ENCODE peak calls at places on chromosome 2, in seven cellular contexts. One of them, this sample, is unnamed.

GRCh38 chr2:86249176-86249842 is 50.1 kb downstream of the MRPL35 start:
- DNase-seq in fibroblast of pulmonary artery: peak
- DNase-seq in A673: no peak
- DNase-seq in tibial artery: no peak
- DNase-seq in ovary: peak
- DNase-seq in prostate gland: no peak
- DNase-seq in BJ: peak
- DNase-seq in this sample: peak

GRCh38 chr2:120856421-120856862 is 120.8 kb downstream of the GLI2 start:
- DNase-seq in fibroblast of pulmonary artery: peak
- DNase-seq in A673: no peak
- DNase-seq in tibial artery: peak
- DNase-seq in ovary: no peak
- DNase-seq in prostate gland: no peak
- DNase-seq in BJ: no peak
- DNase-seq in this sample: no peak

GRCh38 chr2:37323770-37324535 is 680 bp downstream of the PRKD3 start:
- DNase-seq in fibroblast of pulmonary artery: peak
- DNase-seq in A673: peak
- DNase-seq in tibial artery: peak
- DNase-seq in ovary: no peak
- DNase-seq in prostate gland: peak
- DNase-seq in BJ: no peak
- DNase-seq in this sample: peak

GRCh38 chr2:28128281-28128950 is 237.9 kb downstream of the BABAM2 start:
- DNase-seq in fibroblast of pulmonary artery: no peak
- DNase-seq in A673: no peak
- DNase-seq in tibial artery: no peak
- DNase-seq in ovary: no peak
- DNase-seq in prostate gland: no peak
- DNase-seq in BJ: no peak
- DNase-seq in this sample: peak

GRCh38 chr2:220473611-220474010 is 846.2 kb downstream of the SLC4A3 start:
- DNase-seq in fibroblast of pulmonary artery: peak
- DNase-seq in A673: no peak
- DNase-seq in tibial artery: no peak
- DNase-seq in ovary: no peak
- DNase-seq in prostate gland: no peak
- DNase-seq in BJ: no peak
- DNase-seq in this sample: no peak

GRCh38 chr2:105291981-105292380 is 37.6 kb downstream of the TGFBRAP1 start:
- DNase-seq in fibroblast of pulmonary artery: no peak
- DNase-seq in A673: no peak
- DNase-seq in tibial artery: no peak
- DNase-seq in ovary: no peak
- DNase-seq in prostate gland: no peak
- DNase-seq in BJ: no peak
- DNase-seq in this sample: no peak

GRCh38 chr2:226114436-226114835 is 685.2 kb downstream of the IRS1 start:
- DNase-seq in fibroblast of pulmonary artery: peak
- DNase-seq in A673: no peak
- DNase-seq in tibial artery: no peak
- DNase-seq in ovary: no peak
- DNase-seq in prostate gland: no peak
- DNase-seq in BJ: no peak
- DNase-seq in this sample: no peak

GRCh38 chr2:192578780-192579179 is 384.0 kb upstream of the TMEFF2 start:
- DNase-seq in fibroblast of pulmonary artery: no peak
- DNase-seq in A673: no peak
- DNase-seq in tibial artery: no peak
- DNase-seq in ovary: no peak
- DNase-seq in prostate gland: no peak
- DNase-seq in BJ: no peak
- DNase-seq in this sample: peak

GRCh38 chr2:140457483-140457882 is 1673.3 kb downstream of the LRP1B start:
- DNase-seq in fibroblast of pulmonary artery: no peak
- DNase-seq in A673: peak
- DNase-seq in tibial artery: no peak
- DNase-seq in ovary: no peak
- DNase-seq in prostate gland: no peak
- DNase-seq in BJ: no peak
- DNase-seq in this sample: peak

GRCh38 chr2:3349211-3349693 is 28.4 kb downstream of the EIPR1 start:
- DNase-seq in fibroblast of pulmonary artery: peak
- DNase-seq in A673: peak
- DNase-seq in tibial artery: no peak
- DNase-seq in ovary: no peak
- DNase-seq in prostate gland: peak
- DNase-seq in BJ: no peak
- DNase-seq in this sample: peak
- H3K4me3 ChIP-seq in fibroblast of pulmonary artery: no peak
- H3K4me3 ChIP-seq in A673: no peak
- H3K4me3 ChIP-seq in tibial artery: no peak
- H3K4me3 ChIP-seq in ovary: no peak
- H3K4me3 ChIP-seq in prostate gland: peak
- H3K4me3 ChIP-seq in BJ: no peak
- H3K4me3 ChIP-seq in this sample: peak

DNA sequence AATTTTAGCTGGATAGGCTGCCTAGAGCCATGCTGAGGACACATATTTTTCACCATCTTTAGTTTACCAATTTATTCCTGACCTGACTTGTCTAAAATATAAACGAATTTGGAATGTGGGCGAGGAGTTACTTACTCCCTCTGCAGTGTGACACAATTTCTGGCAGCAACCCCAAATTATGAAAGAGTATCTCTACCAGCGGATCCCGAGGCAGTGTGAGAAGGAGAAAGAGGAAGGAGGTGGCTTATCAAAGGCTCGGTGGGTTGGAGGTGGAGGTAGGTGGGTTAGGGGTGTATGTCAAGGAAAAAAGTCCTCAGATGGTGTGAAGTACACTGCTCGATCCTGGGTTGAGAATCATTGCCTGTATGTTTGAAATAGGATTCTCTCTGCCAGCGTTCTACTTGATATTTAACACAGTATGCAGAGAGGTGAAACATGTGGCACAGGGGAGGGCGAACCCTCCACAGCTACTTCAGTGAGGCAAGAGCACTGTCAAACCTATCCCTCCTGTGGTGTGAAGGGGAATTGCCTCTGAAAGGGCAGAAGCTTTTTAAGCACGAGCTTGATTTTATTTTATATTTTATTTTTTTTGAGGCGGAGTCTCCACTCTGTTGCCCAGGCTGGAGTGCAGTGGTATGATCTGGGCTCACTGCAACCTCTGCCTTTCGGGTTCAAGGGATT is 76.0 kb downstream of the RFTN2 start:
- DNase-seq in fibroblast of pulmonary artery: peak
- DNase-seq in A673: peak
- DNase-seq in tibial artery: no peak
- DNase-seq in ovary: no peak
- DNase-seq in prostate gland: peak
- DNase-seq in BJ: no peak
- DNase-seq in this sample: peak
- TF ChIP-seq CTCF in fibroblast of pulmonary artery: peak
- TF ChIP-seq CTCF in A673: peak
- TF ChIP-seq CTCF in tibial artery: no peak
- TF ChIP-seq CTCF in ovary: no peak
- TF ChIP-seq CTCF in prostate gland: peak
- TF ChIP-seq CTCF in BJ: peak
- TF ChIP-seq CTCF in this sample: peak

DNA sequence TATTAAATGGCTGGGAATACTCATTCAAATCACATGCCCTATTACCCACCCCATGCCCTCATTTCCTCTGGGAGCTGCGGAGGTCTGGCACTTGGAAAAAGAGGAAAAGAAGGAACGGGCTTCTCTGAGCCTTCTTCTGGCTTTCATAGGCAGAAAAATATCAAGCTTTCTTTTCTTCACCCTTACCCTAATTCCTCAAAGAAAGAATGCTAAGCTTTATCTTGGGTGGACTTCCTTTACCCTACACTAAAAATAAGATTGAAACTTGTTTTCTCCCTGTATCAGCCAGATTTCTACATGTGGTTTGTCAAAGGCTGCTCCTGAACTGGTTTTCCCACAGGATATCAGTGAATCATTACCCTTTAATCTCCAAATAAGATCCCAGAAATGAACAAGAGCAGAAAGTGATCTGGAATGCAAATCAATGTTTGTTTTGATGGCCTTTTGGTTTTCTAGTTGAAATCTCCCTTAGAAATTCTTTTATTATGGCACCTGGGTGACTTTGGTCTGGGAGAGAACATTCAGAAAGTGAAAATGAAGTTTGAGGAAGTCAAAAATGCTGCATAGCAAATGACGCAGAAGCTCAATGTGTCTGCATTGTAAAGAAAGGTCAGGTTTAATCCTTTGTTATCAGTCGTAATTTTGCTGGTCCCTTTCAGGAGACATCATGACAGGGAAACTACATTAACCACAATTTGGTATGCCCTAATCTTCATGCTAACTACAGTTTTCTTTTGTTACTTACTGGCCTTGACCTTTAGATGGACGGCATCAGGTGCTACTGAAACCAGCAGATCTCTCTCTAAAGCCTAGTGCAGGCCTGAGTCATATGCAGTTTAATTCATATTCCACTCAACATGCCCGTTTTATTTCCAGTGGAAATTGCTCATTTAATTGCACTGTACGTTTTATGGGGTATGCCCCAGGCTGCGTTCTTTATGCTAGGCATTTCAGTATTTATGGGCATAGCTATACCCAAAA is 46.6 kb upstream of the HNRNPA3 start:
- DNase-seq in fibroblast of pulmonary artery: peak
- DNase-seq in A673: no peak
- DNase-seq in tibial artery: no peak
- DNase-seq in ovary: peak
- DNase-seq in prostate gland: no peak
- DNase-seq in BJ: no peak
- DNase-seq in this sample: peak
- H3K4me3 ChIP-seq in fibroblast of pulmonary artery: peak
- H3K4me3 ChIP-seq in A673: no peak
- H3K4me3 ChIP-seq in tibial artery: peak
- H3K4me3 ChIP-seq in ovary: peak
- H3K4me3 ChIP-seq in prostate gland: no peak
- H3K4me3 ChIP-seq in BJ: no peak
- H3K4me3 ChIP-seq in this sample: no peak

DNA sequence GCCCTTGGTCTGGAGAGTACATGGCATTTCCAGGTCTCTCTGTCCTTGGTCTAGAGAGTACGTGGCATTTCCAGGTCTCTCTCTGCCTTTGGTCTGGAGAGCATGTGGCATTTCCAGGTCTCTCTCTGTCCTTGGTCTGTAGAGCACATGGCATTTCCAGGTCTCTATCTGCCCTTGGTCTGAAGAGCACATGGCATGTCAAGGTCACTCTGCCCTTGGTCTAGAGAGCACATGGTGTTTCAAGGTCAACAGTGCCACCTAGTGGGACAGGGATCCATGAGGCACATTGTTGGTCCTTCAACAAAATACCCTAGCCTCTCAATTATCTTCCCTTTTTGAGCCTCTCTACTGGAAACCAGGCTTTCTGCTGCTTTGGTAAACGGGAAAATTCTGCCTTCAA is 250.2 kb downstream of the OTX1 start:
- DNase-seq in fibroblast of pulmonary artery: no peak
- DNase-seq in A673: no peak
- DNase-seq in tibial artery: no peak
- DNase-seq in ovary: no peak
- DNase-seq in prostate gland: no peak
- DNase-seq in BJ: no peak
- DNase-seq in this sample: no peak
- TF ChIP-seq CTCF in fibroblast of pulmonary artery: no peak
- TF ChIP-seq CTCF in A673: peak
- TF ChIP-seq CTCF in tibial artery: no peak
- TF ChIP-seq CTCF in ovary: no peak
- TF ChIP-seq CTCF in prostate gland: no peak
- TF ChIP-seq CTCF in BJ: no peak
- TF ChIP-seq CTCF in this sample: peak

DNA sequence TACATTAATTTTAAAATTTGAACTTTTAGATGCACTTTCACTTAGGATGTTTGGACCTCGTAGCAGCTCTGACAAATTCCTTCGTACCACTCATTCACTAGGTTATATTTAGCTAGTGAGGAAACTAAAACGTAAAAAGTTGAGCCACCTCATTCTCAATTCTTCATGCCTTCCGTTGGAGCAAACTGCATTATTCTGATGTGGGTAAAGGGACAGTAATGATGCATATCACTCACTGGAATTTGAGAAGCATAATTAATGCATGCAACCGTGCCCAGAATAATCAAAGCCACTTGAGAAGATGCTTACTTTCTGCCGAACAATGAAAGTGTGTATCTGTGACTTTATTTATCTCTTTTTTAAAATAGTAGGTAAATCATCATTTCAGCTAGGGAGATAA is 2.2 kb downstream of the CNOT9 start:
- DNase-seq in fibroblast of pulmonary artery: peak
- DNase-seq in A673: peak
- DNase-seq in tibial artery: no peak
- DNase-seq in ovary: no peak
- DNase-seq in prostate gland: no peak
- DNase-seq in BJ: no peak
- DNase-seq in this sample: no peak
- H3K4me3 ChIP-seq in fibroblast of pulmonary artery: peak
- H3K4me3 ChIP-seq in A673: peak
- H3K4me3 ChIP-seq in tibial artery: peak
- H3K4me3 ChIP-seq in ovary: no peak
- H3K4me3 ChIP-seq in prostate gland: no peak
- H3K4me3 ChIP-seq in BJ: peak
- H3K4me3 ChIP-seq in this sample: no peak

DNA sequence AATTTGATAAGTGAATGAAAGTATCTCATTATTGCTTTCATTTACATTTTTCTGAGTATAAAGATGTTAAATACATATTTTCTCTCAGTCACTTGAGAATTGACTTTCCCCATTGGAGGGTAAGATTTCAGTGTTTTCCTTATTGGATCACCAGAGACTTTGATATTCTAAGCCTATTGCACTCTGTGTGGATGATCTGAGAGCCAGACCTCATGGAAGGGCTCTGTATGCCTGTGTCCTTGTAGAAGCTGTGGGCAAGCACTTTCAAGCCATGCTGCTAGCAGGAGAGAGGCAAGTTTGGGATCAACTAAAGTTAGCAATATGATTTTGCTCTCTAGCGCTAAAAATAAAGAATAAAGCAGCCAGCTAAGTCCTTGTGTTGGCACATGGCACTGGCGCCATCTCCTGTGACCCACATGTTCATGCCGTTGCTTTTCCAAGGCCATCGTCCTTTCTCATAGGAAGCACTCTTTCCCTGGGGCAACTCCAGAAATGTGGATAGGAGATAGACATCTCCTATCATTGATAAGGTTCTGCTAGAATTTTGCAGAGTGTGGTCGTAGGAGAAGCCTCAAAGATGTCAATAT is 72.6 kb downstream of the AOX1 start:
- DNase-seq in fibroblast of pulmonary artery: no peak
- DNase-seq in A673: no peak
- DNase-seq in tibial artery: no peak
- DNase-seq in ovary: no peak
- DNase-seq in prostate gland: no peak
- DNase-seq in BJ: no peak
- DNase-seq in this sample: peak
- TF ChIP-seq CTCF in fibroblast of pulmonary artery: no peak
- TF ChIP-seq CTCF in A673: peak
- TF ChIP-seq CTCF in tibial artery: no peak
- TF ChIP-seq CTCF in ovary: no peak
- TF ChIP-seq CTCF in prostate gland: no peak
- TF ChIP-seq CTCF in BJ: no peak
- TF ChIP-seq CTCF in this sample: peak